ENCODE peak calls at places on chromosomes 4 and X, in ten cellular contexts. One of them, this sample, is unnamed.

GRCh38 chr4:19735012-19735411 is 516.7 kb upstream of the SLIT2 start:
- DNase-seq in fibroblast of lung: peak; percentile 64
- DNase-seq in mesenchymal stem cell: peak; percentile 48
- DNase-seq in trophoblast cell: no peak
- DNase-seq in IMR-90: peak; percentile 33
- DNase-seq in colonic mucosa: no peak
- DNase-seq in HepG2: no peak
- DNase-seq in HCT116: no peak
- DNase-seq in Karpas-422: no peak
- DNase-seq in K562: no peak
- DNase-seq in this sample: no peak

GRCh38 chr4:56656346-56656643 is 24.8 kb downstream of the HOPX start:
- DNase-seq in fibroblast of lung: peak; percentile 39
- DNase-seq in trophoblast cell: no peak
- DNase-seq in HCT116: no peak
- DNase-seq in mesenchymal stem cell: peak; percentile 35
- DNase-seq in IMR-90: no peak
- DNase-seq in Karpas-422: no peak
- DNase-seq in colonic mucosa: no peak
- DNase-seq in HepG2: no peak
- DNase-seq in K562: no peak
- DNase-seq in this sample: no peak

GRCh38 chr4:42729505-42730237 is 72.8 kb upstream of the ATP8A1 start:
- DNase-seq in fibroblast of lung: no peak
- DNase-seq in K562: no peak
- DNase-seq in Karpas-422: no peak
- DNase-seq in HepG2: no peak
- DNase-seq in IMR-90: no peak
- DNase-seq in colonic mucosa: no peak
- DNase-seq in HCT116: no peak
- DNase-seq in trophoblast cell: no peak
- DNase-seq in mesenchymal stem cell: no peak
- DNase-seq in this sample: no peak

GRCh38 chr4:41160856-41161255 is 53.5 kb downstream of the APBB2 start:
- DNase-seq in Karpas-422: no peak
- DNase-seq in K562: no peak
- DNase-seq in colonic mucosa: no peak
- DNase-seq in HepG2: no peak
- DNase-seq in mesenchymal stem cell: peak; percentile 24
- DNase-seq in trophoblast cell: no peak
- DNase-seq in IMR-90: peak; percentile 34
- DNase-seq in HCT116: peak; percentile 74
- DNase-seq in fibroblast of lung: peak; percentile 34
- DNase-seq in this sample: no peak

GRCh38 chr4:123564758-123565346 is 168.3 kb downstream of the SPRY1 start:
- DNase-seq in IMR-90: peak; percentile 69
- DNase-seq in mesenchymal stem cell: peak; percentile 81
- DNase-seq in fibroblast of lung: peak; percentile 74
- DNase-seq in HepG2: peak; percentile 92
- DNase-seq in K562: peak; percentile 87
- DNase-seq in Karpas-422: peak; percentile 89
- DNase-seq in HCT116: peak; percentile 75
- DNase-seq in trophoblast cell: peak; percentile 56
- DNase-seq in colonic mucosa: peak; percentile 80
- DNase-seq in this sample: peak; percentile 57

GRCh38 chr4:128155874-128156456 is 94.9 kb downstream of the LARP1B start:
- DNase-seq in mesenchymal stem cell: no peak
- DNase-seq in HepG2: no peak
- DNase-seq in Karpas-422: no peak
- DNase-seq in IMR-90: no peak
- DNase-seq in fibroblast of lung: no peak
- DNase-seq in trophoblast cell: no peak
- DNase-seq in HCT116: no peak
- DNase-seq in colonic mucosa: no peak
- DNase-seq in K562: no peak
- DNase-seq in this sample: no peak

GRCh38 chrX:45755719-45756118 is 555.0 kb upstream of the DIPK2B start:
- DNase-seq in mesenchymal stem cell: no peak
- DNase-seq in IMR-90: no peak
- DNase-seq in HCT116: no peak
- DNase-seq in colonic mucosa: no peak
- DNase-seq in K562: no peak
- DNase-seq in fibroblast of lung: no peak
- DNase-seq in Karpas-422: no peak
- DNase-seq in HepG2: no peak
- DNase-seq in trophoblast cell: no peak
- DNase-seq in this sample: no peak

GRCh38 chrX:153214934-153215333 is 35.9 kb downstream of the MAGEA1 start:
- DNase-seq in K562: no peak
- DNase-seq in fibroblast of lung: no peak
- DNase-seq in HepG2: no peak
- DNase-seq in colonic mucosa: no peak
- DNase-seq in IMR-90: no peak
- DNase-seq in trophoblast cell: no peak
- DNase-seq in mesenchymal stem cell: no peak
- DNase-seq in Karpas-422: peak; percentile 79
- DNase-seq in HCT116: no peak
- DNase-seq in this sample: no peak

GRCh38 chrX:119996069-119996468 is 52.5 kb upstream of the NKAP start:
- DNase-seq in K562: no peak
- DNase-seq in HCT116: no peak
- DNase-seq in colonic mucosa: no peak
- DNase-seq in trophoblast cell: no peak
- DNase-seq in Karpas-422: no peak
- DNase-seq in fibroblast of lung: no peak
- DNase-seq in mesenchymal stem cell: no peak
- DNase-seq in HepG2: no peak
- DNase-seq in IMR-90: no peak
- DNase-seq in this sample: no peak
- H3K27me3 ChIP-seq in K562: peaks cover 57% of the 10 kb centered on the region
- H3K27me3 ChIP-seq in HCT116: peaks cover 6% of the 10 kb centered on the region
- H3K27me3 ChIP-seq in colonic mucosa: peaks cover 52% of the 10 kb centered on the region
- H3K27me3 ChIP-seq in trophoblast cell: peaks cover 6% of the 10 kb centered on the region
- H3K27me3 ChIP-seq in Karpas-422: no peaks in the 10 kb centered on the region
- H3K27me3 ChIP-seq in fibroblast of lung: peaks cover 33% of the 10 kb centered on the region
- H3K27me3 ChIP-seq in mesenchymal stem cell: peaks cover 93% of the 10 kb centered on the region
- H3K27me3 ChIP-seq in HepG2: peaks cover 26% of the 10 kb centered on the region
- H3K27me3 ChIP-seq in IMR-90: peaks cover 47% of the 10 kb centered on the region
- H3K27me3 ChIP-seq in this sample: peaks cover 13% of the 10 kb centered on the region

GRCh38 chr4:188006285-188006848 is 10.8 kb downstream of the ZFP42 start:
- DNase-seq in colonic mucosa: no peak
- DNase-seq in fibroblast of lung: no peak
- DNase-seq in Karpas-422: no peak
- DNase-seq in IMR-90: no peak
- DNase-seq in mesenchymal stem cell: no peak
- DNase-seq in HepG2: no peak
- DNase-seq in HCT116: no peak
- DNase-seq in trophoblast cell: no peak
- DNase-seq in K562: no peak
- DNase-seq in this sample: no peak

GRCh38 chr4:188002346-188002745 is 6.8 kb downstream of the ZFP42 start:
- DNase-seq in mesenchymal stem cell: no peak
- DNase-seq in K562: no peak
- DNase-seq in HepG2: no peak
- DNase-seq in colonic mucosa: no peak
- DNase-seq in HCT116: no peak
- DNase-seq in trophoblast cell: no peak
- DNase-seq in Karpas-422: no peak
- DNase-seq in fibroblast of lung: no peak
- DNase-seq in IMR-90: peak; percentile 17
- DNase-seq in this sample: no peak

GRCh38 chr4:187999406-187999932 is 3.9 kb downstream of the ZFP42 start:
- DNase-seq in fibroblast of lung: no peak
- DNase-seq in Karpas-422: no peak
- DNase-seq in trophoblast cell: no peak
- DNase-seq in colonic mucosa: no peak
- DNase-seq in HepG2: no peak
- DNase-seq in HCT116: no peak
- DNase-seq in IMR-90: peak; percentile 18
- DNase-seq in K562: no peak
- DNase-seq in mesenchymal stem cell: no peak
- DNase-seq in this sample: no peak

GRCh38 chr4:188005561-188005960 is 10.0 kb downstream of the ZFP42 start:
- DNase-seq in K562: no peak
- DNase-seq in mesenchymal stem cell: no peak
- DNase-seq in trophoblast cell: no peak
- DNase-seq in colonic mucosa: no peak
- DNase-seq in fibroblast of lung: no peak
- DNase-seq in HepG2: no peak
- DNase-seq in IMR-90: no peak
- DNase-seq in HCT116: no peak
- DNase-seq in Karpas-422: no peak
- DNase-seq in this sample: no peak

DNA sequence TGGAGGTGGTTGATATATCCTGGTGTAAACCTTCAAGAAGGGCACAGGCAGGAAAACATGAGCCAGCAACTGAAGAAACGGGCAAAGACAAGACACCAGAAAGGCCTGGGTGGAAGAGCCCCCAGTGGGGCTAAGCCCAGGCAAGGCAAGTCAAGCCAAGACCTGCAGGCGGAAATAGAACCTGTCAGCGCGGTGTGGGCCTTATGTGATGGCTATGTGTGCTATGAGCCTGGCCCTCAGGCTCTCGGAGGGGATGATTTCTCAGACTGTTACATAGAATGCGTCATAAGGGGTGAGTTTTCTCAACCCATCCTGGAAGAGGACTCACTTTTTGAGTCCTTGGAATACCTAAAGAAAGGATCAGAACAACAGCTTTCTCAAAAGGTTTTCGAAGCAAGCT is 7.2 kb downstream of the ZFP42 start:
- DNase-seq in K562: no peak
- DNase-seq in HCT116: no peak
- DNase-seq in HepG2: no peak
- DNase-seq in mesenchymal stem cell: no peak
- DNase-seq in colonic mucosa: no peak
- DNase-seq in trophoblast cell: peak; percentile 85
- DNase-seq in Karpas-422: no peak
- DNase-seq in IMR-90: no peak
- DNase-seq in fibroblast of lung: no peak
- DNase-seq in this sample: no peak
- H3K36me3 ChIP-seq in K562: no peaks in the 10 kb centered on the region
- H3K36me3 ChIP-seq in HCT116: no peaks in the 10 kb centered on the region
- H3K36me3 ChIP-seq in HepG2: no peaks in the 10 kb centered on the region
- H3K36me3 ChIP-seq in mesenchymal stem cell: no peaks in the 10 kb centered on the region
- H3K36me3 ChIP-seq in colonic mucosa: no peaks in the 10 kb centered on the region
- H3K36me3 ChIP-seq in trophoblast cell: peaks cover 43% of the 10 kb centered on the region
- H3K36me3 ChIP-seq in Karpas-422: no peaks in the 10 kb centered on the region
- H3K36me3 ChIP-seq in IMR-90: no peaks in the 10 kb centered on the region
- H3K36me3 ChIP-seq in fibroblast of lung: no peaks in the 10 kb centered on the region
- H3K36me3 ChIP-seq in this sample: peaks cover 39% of the 10 kb centered on the region

GRCh38 chr4:85423414-85423813 is 51.5 kb upstream of the ARHGAP24 start:
- DNase-seq in HCT116: no peak
- DNase-seq in fibroblast of lung: no peak
- DNase-seq in HepG2: no peak
- DNase-seq in mesenchymal stem cell: no peak
- DNase-seq in trophoblast cell: no peak
- DNase-seq in Karpas-422: no peak
- DNase-seq in K562: no peak
- DNase-seq in colonic mucosa: no peak
- DNase-seq in IMR-90: no peak
- DNase-seq in this sample: no peak

GRCh38 chr4:85426366-85426765 is 48.6 kb upstream of the ARHGAP24 start:
- DNase-seq in HepG2: no peak
- DNase-seq in K562: no peak
- DNase-seq in IMR-90: no peak
- DNase-seq in colonic mucosa: no peak
- DNase-seq in trophoblast cell: no peak
- DNase-seq in Karpas-422: no peak
- DNase-seq in HCT116: no peak
- DNase-seq in mesenchymal stem cell: no peak
- DNase-seq in fibroblast of lung: no peak
- DNase-seq in this sample: no peak

GRCh38 chr4:85419103-85419502 is 55.8 kb upstream of the ARHGAP24 start:
- DNase-seq in mesenchymal stem cell: no peak
- DNase-seq in colonic mucosa: no peak
- DNase-seq in IMR-90: no peak
- DNase-seq in Karpas-422: no peak
- DNase-seq in fibroblast of lung: no peak
- DNase-seq in trophoblast cell: no peak
- DNase-seq in HepG2: no peak
- DNase-seq in HCT116: no peak
- DNase-seq in K562: no peak
- DNase-seq in this sample: no peak

GRCh38 chr4:85416094-85416493 is 58.9 kb upstream of the ARHGAP24 start:
- DNase-seq in HepG2: no peak
- DNase-seq in mesenchymal stem cell: no peak
- DNase-seq in trophoblast cell: no peak
- DNase-seq in Karpas-422: no peak
- DNase-seq in fibroblast of lung: no peak
- DNase-seq in K562: no peak
- DNase-seq in HCT116: no peak
- DNase-seq in IMR-90: no peak
- DNase-seq in colonic mucosa: no peak
- DNase-seq in this sample: no peak

DNA sequence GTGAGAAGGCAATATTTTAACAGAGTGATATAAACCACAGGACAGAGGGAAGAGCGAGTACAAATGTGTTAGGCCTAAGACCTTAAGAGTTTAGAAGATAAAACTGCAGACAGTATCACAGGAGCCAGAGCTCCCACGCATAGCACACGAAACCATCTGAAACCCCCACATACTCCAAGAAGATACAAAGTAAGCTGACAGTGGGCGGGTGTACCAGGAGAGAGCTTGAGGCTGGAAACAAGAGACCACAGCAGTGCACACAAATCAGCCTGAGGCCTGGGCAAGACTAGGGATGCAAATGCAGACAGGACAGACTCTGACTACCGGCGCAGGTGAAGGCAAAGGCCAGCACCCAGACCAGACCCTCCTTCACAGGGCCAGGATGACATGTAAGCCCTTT is 54.1 kb upstream of the ARHGAP24 start:
- DNase-seq in HepG2: no peak
- DNase-seq in IMR-90: no peak
- DNase-seq in Karpas-422: no peak
- DNase-seq in mesenchymal stem cell: no peak
- DNase-seq in HCT116: no peak
- DNase-seq in fibroblast of lung: no peak
- DNase-seq in colonic mucosa: no peak
- DNase-seq in K562: no peak
- DNase-seq in trophoblast cell: no peak
- DNase-seq in this sample: no peak
- H3K9ac ChIP-seq in HepG2: no peak overlapping the region
- H3K9ac ChIP-seq in IMR-90: no peak overlapping the region
- H3K9ac ChIP-seq in Karpas-422: no peak overlapping the region
- H3K9ac ChIP-seq in mesenchymal stem cell: no peak overlapping the region
- H3K9ac ChIP-seq in HCT116: no peak overlapping the region
- H3K9ac ChIP-seq in fibroblast of lung: no peak overlapping the region
- H3K9ac ChIP-seq in colonic mucosa: no peak overlapping the region
- H3K9ac ChIP-seq in K562: no peak overlapping the region
- H3K9ac ChIP-seq in trophoblast cell: no peak overlapping the region
- H3K9ac ChIP-seq in this sample: no peak overlapping the region

GRCh38 chr4:7584760-7585159 is 150.0 kb upstream of the PSAPL1 start:
- DNase-seq in K562: no peak
- DNase-seq in fibroblast of lung: no peak
- DNase-seq in trophoblast cell: no peak
- DNase-seq in HepG2: no peak
- DNase-seq in Karpas-422: no peak
- DNase-seq in colonic mucosa: no peak
- DNase-seq in IMR-90: no peak
- DNase-seq in HCT116: no peak
- DNase-seq in mesenchymal stem cell: no peak
- DNase-seq in this sample: no peak

GRCh38 chr4:7582313-7583096 is 147.8 kb upstream of the PSAPL1 start:
- DNase-seq in HCT116: no peak
- DNase-seq in HepG2: no peak
- DNase-seq in K562: no peak
- DNase-seq in IMR-90: no peak
- DNase-seq in mesenchymal stem cell: no peak
- DNase-seq in colonic mucosa: no peak
- DNase-seq in trophoblast cell: no peak
- DNase-seq in fibroblast of lung: no peak
- DNase-seq in Karpas-422: no peak
- DNase-seq in this sample: no peak

GRCh38 chr4:7585768-7586167 is 151.0 kb upstream of the PSAPL1 start:
- DNase-seq in HCT116: no peak
- DNase-seq in HepG2: no peak
- DNase-seq in Karpas-422: no peak
- DNase-seq in K562: no peak
- DNase-seq in colonic mucosa: no peak
- DNase-seq in IMR-90: no peak
- DNase-seq in mesenchymal stem cell: no peak
- DNase-seq in trophoblast cell: no peak
- DNase-seq in fibroblast of lung: no peak
- DNase-seq in this sample: no peak

GRCh38 chr4:7581477-7581876 is 146.7 kb upstream of the PSAPL1 start:
- DNase-seq in fibroblast of lung: peak; percentile 12
- DNase-seq in IMR-90: peak; percentile 15
- DNase-seq in Karpas-422: peak; percentile 61
- DNase-seq in mesenchymal stem cell: peak; percentile 13
- DNase-seq in trophoblast cell: no peak
- DNase-seq in HepG2: no peak
- DNase-seq in K562: peak; percentile 46
- DNase-seq in colonic mucosa: no peak
- DNase-seq in HCT116: no peak
- DNase-seq in this sample: peak; percentile 62

GRCh38 chr4:7584133-7584532 is 149.4 kb upstream of the PSAPL1 start:
- DNase-seq in HepG2: no peak
- DNase-seq in fibroblast of lung: no peak
- DNase-seq in colonic mucosa: no peak
- DNase-seq in Karpas-422: no peak
- DNase-seq in mesenchymal stem cell: no peak
- DNase-seq in IMR-90: no peak
- DNase-seq in K562: no peak
- DNase-seq in trophoblast cell: no peak
- DNase-seq in HCT116: no peak
- DNase-seq in this sample: no peak
- H3K27me3 ChIP-seq in HepG2: no peaks in the 10 kb centered on the region
- H3K27me3 ChIP-seq in fibroblast of lung: no peaks in the 10 kb centered on the region
- H3K27me3 ChIP-seq in colonic mucosa: no peaks in the 10 kb centered on the region
- H3K27me3 ChIP-seq in Karpas-422: no peaks in the 10 kb centered on the region
- H3K27me3 ChIP-seq in mesenchymal stem cell: no peaks in the 10 kb centered on the region
- H3K27me3 ChIP-seq in IMR-90: peaks cover 15% of the 10 kb centered on the region
- H3K27me3 ChIP-seq in K562: peaks cover 5% of the 10 kb centered on the region
- H3K27me3 ChIP-seq in trophoblast cell: no peaks in the 10 kb centered on the region
- H3K27me3 ChIP-seq in HCT116: no peaks in the 10 kb centered on the region
- H3K27me3 ChIP-seq in this sample: no peaks in the 10 kb centered on the region